ENCODE peak calls at places on chromosomes 6 and 20, in nine cellular contexts. A is esophagus squamous epithelium, U is activated B cell treated with CpG ODN at 0.5 μM for 24 hours, H is tibial nerve, Y is ascending aorta, S is GM20000, P is body of pancreas, V is neural crest cell, Z is lower lobe of right lung. C is an unnamed sample.

GRCh38 chr20:1855113-1855512 is 40.1 kb upstream of the SIRPA start:
- DNase-seq in A (no peak), U (no peak), H (no peak), Y (no peak), S (no peak), P (no peak), V (no peak), Z (no peak), C (no peak)

GRCh38 chr6:129513471-129513870 is 196.5 kb downstream of the ARHGAP18 start:
- DNase-seq in A (no peak), U (no peak), H (no peak), Y (no peak), S (no peak), P (no peak), V (no peak), Z (no peak), C (no peak)

GRCh38 chr6:88177961-88178464 is 11.9 kb upstream of the CNR1 start:
- DNase-seq in A (no peak), U (no peak), H (no peak), Y (no peak), S (peak; percentile 44), P (no peak), V (no peak), Z (no peak), C (no peak)

GRCh38 chr20:43662943-43663655 is 3.8 kb upstream of the MYBL2 start:
- DNase-seq in A (no peak), U (no peak), H (no peak), Y (no peak), S (no peak), P (no peak), V (no peak), Z (no peak), C (no peak)

GRCh38 chr20:17624551-17625245 is 54.8 kb downstream of the DSTN start:
- DNase-seq in A (no peak), U (peak; percentile 9), H (no peak), Y (no peak), S (no peak), P (no peak), V (no peak), Z (peak; percentile 23), C (peak; percentile 57)

GRCh38 chr6:113994934-113995342 is 24.0 kb upstream of the HDAC2 start:
- DNase-seq in A (no peak), U (no peak), H (peak; percentile 11), Y (no peak), S (peak; percentile 14), P (peak; percentile 18), V (peak; percentile 35), Z (no peak), C (peak; percentile 52)

GRCh38 chr20:25271486-25272222 is 23.8 kb downstream of the PYGB start:
- DNase-seq in A (no peak), U (peak; percentile 0), H (no peak), Y (peak; percentile 48), S (no peak), P (no peak), V (no peak), Z (peak; percentile 20), C (no peak)

GRCh38 chr6:80767808-80768207 is 661.3 kb downstream of the BCKDHB start:
- DNase-seq in A (no peak), U (no peak), H (peak; percentile 82), Y (peak; percentile 72), S (no peak), P (peak; percentile 23), V (no peak), Z (no peak), C (no peak)

GRCh38 chr6:116159782-116160524 is 34.0 kb upstream of the COL10A1 start:
- DNase-seq in A (no peak), U (no peak), H (no peak), Y (no peak), S (no peak), P (no peak), V (no peak), Z (no peak), C (no peak)

GRCh38 chr20:51760905-51761544 is 7.2 kb downstream of the ATP9A start:
- DNase-seq in A (no peak), U (no peak), H (no peak), Y (no peak), S (no peak), P (no peak), V (no peak), Z (no peak), C (no peak)

GRCh38 chr6:169722362-169723199 is 1.7 kb downstream of the PHF10 start:
- DNase-seq in A (no peak), U (peak; percentile 33), H (peak; percentile 19), Y (no peak), S (peak; percentile 36), P (peak; percentile 51), V (peak; percentile 10), Z (peak; percentile 64), C (peak; percentile 43)
- TF ChIP-seq CTCF in A (no peak), U (no peak), H (no peak), Y (no peak), S (no peak), P (no peak), V (no peak), Z (no peak), C (no peak)

GRCh38 chr6:136288566-136289326 is 900 bp downstream of the BCLAF1 start:
- DNase-seq in A (peak; percentile 68), U (peak; percentile 63), H (peak; percentile 71), Y (peak; percentile 96), S (peak; percentile 33), P (peak; percentile 92), V (peak; percentile 36), Z (peak; percentile 88), C (peak; percentile 63)
- TF ChIP-seq CTCF in A (peak; percentile 64), U (no peak), H (peak; percentile 22), Y (peak; percentile 48), S (no peak), P (peak; percentile 57), V (peak; percentile 52), Z (no peak), C (peak; percentile 19)

DNA sequence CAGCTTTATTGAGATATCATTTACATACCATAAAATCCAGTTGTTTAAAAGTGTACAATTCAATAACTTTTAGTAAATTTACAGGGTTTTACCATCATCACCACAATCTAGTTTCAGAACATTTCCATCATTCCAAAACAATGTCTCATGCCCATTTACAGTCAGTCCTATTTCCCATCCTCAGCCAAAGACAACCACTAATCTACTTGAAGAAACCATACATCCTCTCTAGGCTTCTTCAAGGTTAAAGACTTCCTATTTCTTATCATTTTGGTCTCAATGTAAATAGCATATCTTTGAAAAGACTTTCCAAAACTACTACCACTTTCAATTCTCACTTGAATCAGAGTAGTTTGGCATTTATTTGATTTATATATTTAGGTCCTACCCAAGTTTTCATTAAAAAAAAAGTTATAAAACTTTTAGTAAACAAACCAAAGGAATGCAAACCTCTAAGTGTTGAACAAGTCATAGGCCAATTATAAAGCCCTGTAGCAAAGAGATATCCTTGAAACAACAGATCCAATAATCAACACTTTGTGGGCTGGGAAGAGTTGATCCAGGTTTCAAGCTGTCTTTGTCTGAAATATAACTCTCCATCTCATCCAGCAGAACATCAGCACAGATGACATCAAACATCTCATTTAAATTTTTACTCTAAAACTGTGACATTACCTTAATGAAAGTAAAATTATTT is 211.3 kb upstream of the RUNX2 start:
- DNase-seq in A (no peak), U (no peak), H (no peak), Y (no peak), S (no peak), P (no peak), V (no peak), Z (no peak), C (no peak)
- TF ChIP-seq CTCF in A (no peak), U (no peak), H (no peak), Y (no peak), S (no peak), P (no peak), V (no peak), Z (no peak), C (no peak)

GRCh38 chr6:108570518-108570917 is 9.8 kb downstream of the FOXO3 start:
- DNase-seq in A (no peak), U (no peak), H (no peak), Y (no peak), S (no peak), P (no peak), V (no peak), Z (no peak), C (no peak)
- TF ChIP-seq CTCF in A (no peak), U (no peak), H (no peak), Y (no peak), S (no peak), P (no peak), V (no peak), Z (no peak), C (no peak)

GRCh38 chr6:15515660-15516375 is 147.0 kb downstream of the DTNBP1 start:
- DNase-seq in A (no peak), U (no peak), H (no peak), Y (no peak), S (no peak), P (no peak), V (no peak), Z (no peak), C (no peak)
- TF ChIP-seq CTCF in A (no peak), U (no peak), H (no peak), Y (no peak), S (no peak), P (no peak), V (no peak), Z (no peak), C (no peak)